ENCODE peak calls at places on chromosomes 5 and 9, in ten cellular contexts. H is tibial nerve, D is lower leg skin, X is astrocyte of the cerebellum, E is Caco-2, O is mucosa of descending colon, B is transverse colon, A is tibial artery, G is AG04449, R is brain microvascular endothelial cell. S is an unnamed sample.

GRCh38 chr5:166276006-166276405 is 2015.4 kb upstream of the WWC1 start:
- DNase-seq in H (no peak), D (no peak), X (no peak), E (no peak), O (no peak), B (no peak), A (no peak), G (no peak), R (no peak), S (no peak)

GRCh38 chr5:96734871-96735325 is 72.7 kb downstream of the CAST start:
- DNase-seq in H (no peak), D (no peak), X (no peak), E (no peak), O (no peak), B (no peak), A (no peak), G (peak), R (peak), S (peak)

GRCh38 chr5:90345684-90346083 is 63.9 kb downstream of the CETN3 start:
- DNase-seq in H (no peak), D (no peak), X (no peak), E (no peak), O (no peak), B (no peak), A (no peak), G (no peak), R (no peak), S (no peak)

GRCh38 chr5:98483301-98483700 is 290.2 kb upstream of the RGMB start:
- DNase-seq in H (no peak), D (no peak), X (no peak), E (no peak), O (no peak), B (no peak), A (no peak), G (peak), R (no peak), S (peak)

GRCh38 chr9:89342948-89343347 is 24.6 kb downstream of the SECISBP2 start:
- DNase-seq in H (no peak), D (no peak), X (no peak), E (no peak), O (no peak), B (no peak), A (no peak), G (peak), R (no peak), S (no peak)

GRCh38 chr5:37090781-37091180 is 158.4 kb downstream of the CPLANE1 start:
- DNase-seq in H (no peak), D (no peak), X (no peak), E (peak), O (no peak), B (no peak), A (no peak), G (no peak), R (no peak), S (no peak)

GRCh38 chr9:99235874-99236627 is 14.0 kb downstream of the SEC61B start:
- DNase-seq in H (no peak), D (no peak), X (no peak), E (no peak), O (no peak), B (peak), A (no peak), G (no peak), R (no peak), S (no peak)

GRCh38 chr9:86043999-86044398 is 55.4 kb downstream of the GOLM1 start:
- DNase-seq in H (no peak), D (peak), X (no peak), E (no peak), O (no peak), B (no peak), A (no peak), G (no peak), R (no peak), S (no peak)

GRCh38 chr5:173823274-173823644 is 64.9 kb upstream of the CPEB4 start:
- DNase-seq in H (no peak), D (no peak), X (no peak), E (no peak), O (no peak), B (no peak), A (peak), G (no peak), R (no peak), S (no peak)

GRCh38 chr9:122144836-122145235 is 14.7 kb downstream of the NDUFA8 start:
- DNase-seq in H (no peak), D (no peak), X (no peak), E (no peak), O (no peak), B (no peak), A (no peak), G (no peak), R (peak), S (peak)
- TF ChIP-seq CTCF in H (no peak), D (no peak), X (peak), E (peak), O (no peak), B (no peak), A (no peak), G (peak), R (peak), S (peak)

GRCh38 chr5:66958984-66959641 is 237.5 kb downstream of the CD180 start:
- DNase-seq in H (peak), D (no peak), X (peak), E (no peak), O (no peak), B (no peak), A (no peak), G (peak), R (peak), S (peak)

GRCh38 chr5:66960373-66961137 is 236.0 kb downstream of the CD180 start:
- DNase-seq in H (no peak), D (no peak), X (peak), E (no peak), O (peak), B (peak), A (no peak), G (no peak), R (peak), S (peak)

GRCh38 chr5:66956439-66956838 is 240.2 kb downstream of the CD180 start:
- DNase-seq in H (no peak), D (no peak), X (no peak), E (no peak), O (no peak), B (no peak), A (no peak), G (no peak), R (no peak), S (peak)

GRCh38 chr5:66959668-66960067 is 236.9 kb downstream of the CD180 start:
- DNase-seq in H (no peak), D (no peak), X (no peak), E (no peak), O (no peak), B (no peak), A (no peak), G (no peak), R (peak), S (peak)

DNA sequence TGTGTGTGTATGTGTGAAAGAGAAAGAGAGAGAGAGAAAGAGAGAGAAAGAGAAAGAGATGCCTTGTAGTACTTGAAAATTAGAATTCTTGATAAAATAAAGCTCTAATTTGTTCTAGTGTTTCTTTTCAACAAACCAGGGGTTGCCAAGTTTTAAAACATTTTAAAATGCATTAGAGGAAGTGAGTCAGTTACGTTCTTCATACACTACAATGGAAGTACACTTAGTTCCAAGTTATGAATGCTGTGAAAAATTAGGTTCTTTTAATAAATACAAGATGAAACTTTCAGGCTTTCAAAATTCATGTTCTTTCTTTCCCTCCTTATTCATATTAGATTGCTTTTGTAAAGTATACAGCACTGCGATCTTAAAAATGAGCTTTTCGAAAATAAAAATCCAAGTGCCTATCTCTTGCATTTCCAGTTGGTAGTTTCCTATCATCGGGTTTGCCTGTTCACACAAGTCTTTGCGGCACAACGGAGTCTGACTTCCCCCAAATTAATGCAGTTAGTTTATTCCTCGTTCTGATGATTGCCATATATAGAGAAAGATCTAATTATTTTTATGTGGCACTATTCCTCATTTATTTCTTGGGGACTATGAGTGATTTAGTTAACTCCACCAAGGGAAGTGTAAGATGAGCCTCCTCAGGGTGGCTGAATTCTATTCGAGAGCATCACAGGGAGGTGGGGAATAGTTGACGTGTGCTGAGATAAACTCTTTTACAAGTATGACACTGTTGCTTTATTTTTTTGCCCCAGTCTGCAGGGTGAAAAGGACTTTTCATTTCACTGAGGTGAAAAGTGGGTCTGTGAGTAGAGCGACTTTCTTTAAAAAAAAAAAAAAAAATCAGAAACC is 238.2 kb downstream of the CD180 start:
- DNase-seq in H (peak), D (no peak), X (peak), E (no peak), O (no peak), B (no peak), A (no peak), G (no peak), R (peak), S (peak)
- H3K4me3 ChIP-seq in H (peak), D (no peak), X (peak), E (no peak), O (no peak), B (peak), A (peak), G (peak), R (peak), S (peak)

GRCh38 chr5:138595396-138595795 is 20.2 kb upstream of the HSPA9 start:
- DNase-seq in H (no peak), D (no peak), X (no peak), E (no peak), O (no peak), B (no peak), A (peak), G (no peak), R (no peak), S (no peak)
- TF ChIP-seq CTCF in H (no peak), D (no peak), X (peak), E (peak), O (no peak), B (no peak), A (no peak), G (no peak), R (peak), S (no peak)

GRCh38 chr9:111525056-111525977 is at the start of gene ZNF483:
- DNase-seq in H (peak), D (peak), X (peak), E (no peak), O (peak), B (peak), A (peak), G (no peak), R (peak), S (peak)
- H3K4me3 ChIP-seq in H (peak), D (peak), X (peak), E (no peak), O (peak), B (peak), A (peak), G (peak), R (peak), S (peak)

DNA sequence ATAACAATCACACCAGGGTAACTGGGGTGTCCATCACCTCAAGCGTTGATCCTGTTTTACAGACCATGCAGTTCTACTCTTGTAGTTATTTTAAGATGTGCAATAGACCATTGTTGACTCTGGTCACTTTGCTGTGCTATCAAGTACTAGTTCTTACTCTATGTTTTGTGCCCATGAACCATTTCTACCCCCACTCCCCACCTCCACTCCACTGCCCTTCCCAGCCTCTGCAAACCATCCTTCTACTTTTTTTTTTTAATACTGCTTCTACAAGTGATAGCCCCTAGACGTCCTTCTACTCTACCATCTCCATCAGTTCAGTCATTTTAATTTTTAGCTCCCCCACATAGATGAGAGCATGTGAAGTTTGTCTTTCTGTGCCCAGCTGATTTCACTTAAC is 38.8 kb downstream of the EHMT1 start:
- DNase-seq in H (no peak), D (no peak), X (no peak), E (no peak), O (no peak), B (no peak), A (no peak), G (no peak), R (no peak), S (no peak)
- TF ChIP-seq CTCF in H (no peak), D (no peak), X (no peak), E (no peak), O (no peak), B (no peak), A (no peak), G (no peak), R (no peak), S (no peak)

S was measured in foreskin fibroblast.